ENCODE peak calls at places on chromosome 20, in five cellular contexts. W is K562, K is GM12878, I is HepG2, J is H1. P is an unnamed sample.
A peak's percentile ranks its signal among the peaks of the same experiment; 100 is the strongest.

GRCh38 chr20:23602261-23602660 is 3.5 kb downstream of the CST9 start:
- DNase-seq in K (no peak), I (no peak), J (no peak), W (no peak), P (no peak)

GRCh38 chr20:34526466-34526865 is 10.2 kb downstream of the DYNLRB1 start:
- DNase-seq in J (no peak), W (no peak), K (no peak), I (no peak), P (no peak)

GRCh38 chr20:5270608-5271007 is 46.1 kb downstream of the PROKR2 start:
- DNase-seq in I (no peak), W (no peak), J (peak; percentile 41), K (no peak), P (no peak)

GRCh38 chr20:9203081-9203447 is 134.2 kb downstream of the PLCB4 start:
- DNase-seq in K (no peak), J (no peak), I (no peak), W (no peak), P (no peak)

GRCh38 chr20:6908673-6909072 is 141.2 kb downstream of the BMP2 start:
- DNase-seq in J (peak; percentile 36), I (no peak), W (no peak), K (no peak), P (no peak)

GRCh38 chr20:48377940-48378339 is 449.9 kb downstream of the PREX1 start:
- DNase-seq in J (no peak), I (no peak), W (no peak), K (no peak), P (no peak)

GRCh38 chr20:43744966-43745733 is 18.3 kb upstream of the GTSF1L start:
- DNase-seq in K (no peak), W (no peak), J (no peak), I (no peak), P (no peak)

GRCh38 chr20:34615477-34615876 is 57.0 kb downstream of the MAP1LC3A start:
- DNase-seq in J (no peak), W (no peak), I (peak; percentile 36), K (no peak), P (no peak)

GRCh38 chr20:36116813-36117441 is 37.6 kb upstream of the EPB41L1 start:
- DNase-seq in I (no peak), K (no peak), J (no peak), W (no peak), P (no peak)

GRCh38 chr20:59805266-59805665 is 128.2 kb downstream of the SYCP2 start:
- DNase-seq in K (no peak), W (no peak), I (no peak), J (no peak), P (no peak)

GRCh38 chr20:32108814-32109391 is 611 bp upstream of the TM9SF4 start:
- DNase-seq in K (no peak), W (no peak), J (no peak), I (no peak), P (no peak)

GRCh38 chr20:15594296-15594695 is 979.0 kb downstream of the KIF16B start:
- DNase-seq in W (no peak), I (no peak), K (no peak), J (no peak), P (no peak)

GRCh38 chr20:32359633-32360332 is 1.7 kb downstream of the ASXL1 start:
- DNase-seq in K (no peak), I (no peak), W (no peak), J (no peak), P (no peak)

GRCh38 chr20:15789083-15789482 is 784.2 kb downstream of the KIF16B start:
- DNase-seq in W (no peak), K (no peak), I (no peak), J (peak; percentile 2), P (no peak)

GRCh38 chr20:36461600-36462439 is 79.5 kb upstream of the MYL9 start:
- DNase-seq in K (no peak), W (peak; percentile 76), J (no peak), I (no peak), P (no peak)

GRCh38 chr20:24959591-24960301 is 10.7 kb downstream of the CST7 start:
- DNase-seq in K (no peak), W (no peak), J (no peak), I (no peak), P (no peak)

DNA sequence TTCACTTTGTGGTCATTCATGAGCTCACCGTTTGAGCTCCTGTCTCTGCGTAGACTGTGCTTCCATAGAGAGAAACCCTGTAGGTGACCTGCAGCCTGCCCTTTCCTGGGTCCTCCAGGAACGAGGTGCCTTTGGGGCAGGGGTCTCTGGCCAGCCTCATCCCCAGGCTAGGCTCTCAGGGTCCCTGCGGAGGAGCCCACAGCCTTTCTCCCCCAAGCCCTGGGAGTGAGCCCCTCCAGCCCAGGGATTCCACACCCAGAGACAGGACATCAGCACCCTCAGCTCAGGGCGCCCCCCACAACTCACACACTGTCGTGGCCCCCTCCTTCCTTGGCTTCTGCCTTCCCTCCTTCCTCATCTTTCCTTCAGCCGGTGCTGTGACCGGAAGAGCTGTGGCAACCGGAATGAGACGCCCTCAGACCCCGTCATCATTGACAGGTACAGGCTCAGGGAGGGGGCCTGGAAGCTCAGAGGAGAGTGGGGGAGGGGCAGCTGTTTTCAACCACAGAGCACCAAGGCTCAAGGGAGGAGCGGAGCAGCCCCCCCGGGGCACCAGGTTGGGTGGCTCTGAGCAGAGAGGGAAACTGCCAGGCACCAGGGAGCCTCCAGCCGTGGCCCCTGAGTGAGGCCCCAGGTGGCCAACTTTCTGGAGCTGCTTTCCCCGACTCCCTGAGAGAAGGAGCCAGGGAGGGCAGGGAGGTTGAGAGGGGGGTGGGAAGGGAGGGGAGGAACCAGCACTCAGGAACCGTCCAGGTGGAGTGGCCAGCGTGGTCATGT is 16.8 kb downstream of the EBF4 start:
- DNase-seq in J (no peak), W (no peak), I (no peak), K (no peak), P (no peak)
- TF ChIP-seq SRF in J (no peak), W (no peak), I (no peak), K (no peak), P (no peak)

GRCh38 chr20:57650266-57650665 is 30.0 kb upstream of the ZBP1 start:
- DNase-seq in W (no peak), J (no peak), K (no peak), I (no peak), P (no peak)
- TF ChIP-seq SRF in W (no peak), J (no peak), K (no peak), I (no peak), P (no peak)

DNA sequence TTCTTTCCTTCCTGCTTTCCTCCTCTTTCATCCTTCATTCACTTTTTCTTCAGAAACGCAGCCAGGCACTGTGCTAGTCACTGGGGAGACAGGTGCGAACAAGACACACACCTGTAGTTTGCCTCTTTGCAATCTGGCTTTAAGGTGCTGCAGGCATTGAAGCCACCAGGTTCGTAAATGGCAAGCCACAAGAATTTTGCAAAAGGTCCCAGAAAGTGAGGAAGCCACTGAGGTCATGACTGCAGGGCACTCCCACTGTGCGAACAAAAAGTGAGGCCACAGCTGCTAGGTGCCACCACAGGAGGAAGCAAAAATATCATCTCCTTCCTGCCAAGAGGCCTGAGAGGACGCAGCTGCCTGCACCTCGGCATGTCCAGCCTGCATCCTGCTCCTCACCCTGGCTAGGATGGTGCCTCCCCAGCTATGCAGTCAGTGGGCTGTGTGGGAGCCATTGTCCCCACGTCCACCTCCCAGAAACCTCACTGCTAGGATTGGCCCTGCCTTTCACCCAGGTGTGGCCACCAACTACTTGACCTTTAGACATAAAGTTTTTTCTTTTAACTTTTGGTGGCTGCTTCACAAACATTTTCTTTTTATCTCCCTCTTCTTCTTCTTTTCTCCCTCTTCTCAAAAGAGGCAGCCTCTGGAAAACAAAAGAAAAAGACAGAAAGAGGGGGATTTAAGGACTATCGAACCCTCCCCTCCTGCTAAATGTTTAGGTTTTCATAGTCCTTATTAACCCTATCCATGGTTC is 230.8 kb downstream of the BCAS1 start:
- DNase-seq in W (no peak), I (no peak), J (no peak), K (peak; percentile 96), P (no peak)
- TF ChIP-seq SRF in W (no peak), I (no peak), J (no peak), K (no peak), P (no peak)

GRCh38 chr20:62400021-62400420 is 7.1 kb downstream of the CABLES2 start:
- DNase-seq in W (no peak), I (no peak), K (no peak), J (no peak), P (no peak)

GRCh38 chr20:62395311-62396242 is 8.7 kb downstream of the RPS21 start:
- DNase-seq in J (no peak), K (no peak), I (no peak), W (no peak), P (no peak)

GRCh38 chr20:62400541-62400940 is 6.5 kb downstream of the CABLES2 start:
- DNase-seq in J (no peak), W (no peak), I (no peak), K (no peak), P (no peak)

GRCh38 chr20:62396367-62397239 is 9.7 kb downstream of the RPS21 start:
- DNase-seq in J (no peak), I (no peak), K (no peak), W (no peak), P (no peak)

GRCh38 chr20:62398120-62398821 is 8.8 kb downstream of the CABLES2 start:
- DNase-seq in I (no peak), W (no peak), K (no peak), J (no peak), P (no peak)
- TF ChIP-seq SRF in I (no peak), W (no peak), K (no peak), J (no peak), P (no peak)

GRCh38 chr20:54432966-54433365 is 42.4 kb upstream of the DOK5 start:
- DNase-seq in J (no peak), K (no peak), W (no peak), I (no peak), P (no peak)

GRCh38 chr20:54433653-54434052 is 41.7 kb upstream of the DOK5 start:
- DNase-seq in K (no peak), I (no peak), W (no peak), J (no peak), P (no peak)

DNA sequence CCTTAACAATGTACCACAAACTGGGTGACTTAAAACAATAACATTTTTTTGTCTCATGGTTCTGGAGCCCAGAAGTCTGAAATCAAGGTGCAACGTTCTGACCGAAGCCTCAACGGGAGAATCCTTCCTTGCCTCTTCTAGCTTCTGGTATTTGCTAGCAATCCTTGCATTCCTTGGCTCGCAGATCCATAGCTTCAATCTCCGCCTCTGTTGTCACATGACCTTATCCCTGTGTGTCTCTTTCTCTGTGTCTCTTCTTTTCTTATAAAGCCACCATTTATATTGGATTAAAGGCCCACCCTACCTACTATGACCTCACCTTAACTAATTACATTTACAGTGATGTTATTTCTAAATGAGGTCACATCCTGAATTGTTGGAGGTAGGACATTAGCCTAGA is 37.2 kb upstream of the DOK5 start:
- DNase-seq in K (no peak), J (no peak), I (no peak), W (no peak), P (no peak)
- TF ChIP-seq SRF in K (no peak), J (no peak), I (no peak), W (no peak), P (no peak)